ENCODE peak calls at places on chromosomes 3 and 15, in nine cellular contexts. O is ovary; C is brain microvascular endothelial cell; D is GM06990; K is CD8-positive, alpha-beta T cell; Z is cardiac fibroblast; G is foreskin fibroblast; X is right atrium auricular region; Q is left ventricle myocardium inferior. Y is an unnamed sample.

GRCh38 chr15:88018865-88019626 is 237.5 kb downstream of the NTRK3 start:
- DNase-seq in O (no peak), C (no peak), D (no peak), K (no peak), Z (peak), G (no peak), X (no peak), Q (no peak), Y (no peak)

GRCh38 chr15:60757831-60758570 is 279.1 kb upstream of the ICE2 start:
- DNase-seq in O (no peak), C (no peak), D (no peak), K (no peak), Z (peak), G (no peak), X (no peak), Q (no peak), Y (no peak)

GRCh38 chr15:84697353-84697990 is 18.5 kb downstream of the SEC11A start:
- DNase-seq in O (no peak), C (no peak), D (no peak), K (no peak), Z (no peak), G (no peak), X (no peak), Q (no peak), Y (no peak)

GRCh38 chr3:158845748-158846350 is 44.0 kb downstream of the MFSD1 start:
- DNase-seq in O (peak), C (no peak), D (no peak), K (no peak), Z (peak), G (peak), X (no peak), Q (no peak), Y (no peak)

GRCh38 chr3:133167340-133168024 is 129.3 kb downstream of the TMEM108 start:
- DNase-seq in O (no peak), C (no peak), D (no peak), K (no peak), Z (no peak), G (no peak), X (no peak), Q (no peak), Y (no peak)

GRCh38 chr15:33089878-33090757 is 104.4 kb downstream of the FMN1 start:
- DNase-seq in O (no peak), C (peak), D (no peak), K (no peak), Z (peak), G (peak), X (no peak), Q (no peak), Y (no peak)

GRCh38 chr3:89353465-89353864 is 246.0 kb downstream of the EPHA3 start:
- DNase-seq in O (no peak), C (no peak), D (no peak), K (no peak), Z (no peak), G (peak), X (no peak), Q (no peak), Y (no peak)

GRCh38 chr15:70247281-70247680 is 149.6 kb upstream of the TLE3 start:
- DNase-seq in O (peak), C (no peak), D (no peak), K (no peak), Z (no peak), G (no peak), X (no peak), Q (no peak), Y (no peak)

GRCh38 chr15:72312605-72313447 is 7.1 kb downstream of the CELF6 start:
- DNase-seq in O (peak), C (peak), D (peak), K (peak), Z (peak), G (peak), X (peak), Q (peak), Y (peak)

GRCh38 chr3:139534992-139535879 is 4.3 kb downstream of the RBP1 start:
- DNase-seq in O (peak), C (peak), D (no peak), K (no peak), Z (peak), G (peak), X (peak), Q (peak), Y (no peak)

GRCh38 chr15:25545017-25545416 is 106.2 kb upstream of the UBE3A start:
- DNase-seq in O (no peak), C (no peak), D (no peak), K (no peak), Z (no peak), G (no peak), X (no peak), Q (no peak), Y (no peak)

GRCh38 chr15:99592135-99592845 is 26.5 kb downstream of the MEF2A start:
- DNase-seq in O (no peak), C (peak), D (no peak), K (no peak), Z (peak), G (peak), X (no peak), Q (no peak), Y (no peak)

GRCh38 chr3:102224171-102224570 is 210.6 kb upstream of the ZPLD1 start:
- DNase-seq in O (no peak), C (peak), D (peak), K (no peak), Z (peak), G (peak), X (no peak), Q (no peak), Y (no peak)

GRCh38 chr15:95556866-95557225 is 773.7 kb upstream of the NR2F2 start:
- DNase-seq in O (no peak), C (peak), D (no peak), K (no peak), Z (peak), G (peak), X (no peak), Q (no peak), Y (no peak)

GRCh38 chr3:33386631-33387030 is 53.6 kb downstream of the UBP1 start:
- DNase-seq in O (no peak), C (no peak), D (no peak), K (no peak), Z (no peak), G (no peak), X (no peak), Q (no peak), Y (no peak)

GRCh38 chr15:90675464-90675863 is 41.7 kb upstream of the BLM start:
- DNase-seq in O (no peak), C (no peak), D (no peak), K (no peak), Z (no peak), G (no peak), X (no peak), Q (no peak), Y (no peak)

GRCh38 chr15:72169921-72170611 is 27.5 kb downstream of the GRAMD2A start:
- DNase-seq in O (no peak), C (no peak), D (no peak), K (no peak), Z (no peak), G (no peak), X (no peak), Q (no peak), Y (no peak)

GRCh38 chr3:71117572-71118247 is 465.8 kb downstream of the FOXP1 start:
- DNase-seq in O (no peak), C (no peak), D (no peak), K (no peak), Z (peak), G (peak), X (no peak), Q (no peak), Y (no peak)

GRCh38 chr3:30777426-30777825 is 117.0 kb downstream of the GADL1 start:
- DNase-seq in O (no peak), C (no peak), D (no peak), K (no peak), Z (no peak), G (no peak), X (no peak), Q (no peak), Y (no peak)

GRCh38 chr15:94924971-94925593 is 693.7 kb downstream of the MCTP2 start:
- DNase-seq in O (peak), C (no peak), D (no peak), K (no peak), Z (peak), G (no peak), X (peak), Q (no peak), Y (no peak)

GRCh38 chr3:46095307-46095706 is 68.0 kb upstream of the XCR1 start:
- DNase-seq in O (no peak), C (no peak), D (peak), K (no peak), Z (no peak), G (no peak), X (no peak), Q (no peak), Y (peak)

GRCh38 chr3:116302087-116302747 is 143.1 kb downstream of the LSAMP start:
- DNase-seq in O (no peak), C (no peak), D (no peak), K (no peak), Z (peak), G (peak), X (no peak), Q (no peak), Y (no peak)

GRCh38 chr3:120475722-120476385 is 25.1 kb upstream of the FSTL1 start:
- DNase-seq in O (no peak), C (no peak), D (no peak), K (no peak), Z (peak), G (peak), X (no peak), Q (no peak), Y (no peak)

GRCh38 chr3:192957441-192957951 is 39.8 kb upstream of the MB21D2 start:
- DNase-seq in O (peak), C (peak), D (no peak), K (no peak), Z (peak), G (peak), X (peak), Q (peak), Y (no peak)

GRCh38 chr3:109927161-109927560 is 589.8 kb upstream of the DPPA4 start:
- DNase-seq in O (no peak), C (peak), D (no peak), K (no peak), Z (peak), G (peak), X (no peak), Q (no peak), Y (no peak)

GRCh38 chr15:62672268-62672667 is 370.3 kb upstream of the TPM1 start:
- DNase-seq in O (no peak), C (peak), D (no peak), K (no peak), Z (peak), G (peak), X (no peak), Q (no peak), Y (no peak)

GRCh38 chr3:66372681-66373350 is 128.0 kb downstream of the LRIG1 start:
- DNase-seq in O (no peak), C (no peak), D (no peak), K (peak), Z (peak), G (peak), X (no peak), Q (peak), Y (no peak)

GRCh38 chr3:58672880-58673279 is 6.3 kb upstream of the FAM3D start:
- DNase-seq in O (no peak), C (no peak), D (no peak), K (no peak), Z (no peak), G (no peak), X (no peak), Q (no peak), Y (no peak)

GRCh38 chr3:50167069-50167781 is 12.1 kb downstream of the SEMA3F start:
- DNase-seq in O (no peak), C (no peak), D (no peak), K (no peak), Z (no peak), G (no peak), X (no peak), Q (no peak), Y (no peak)

GRCh38 chr3:171453175-171453868 is 6.9 kb downstream of the TNIK start:
- DNase-seq in O (no peak), C (no peak), D (no peak), K (no peak), Z (no peak), G (peak), X (no peak), Q (no peak), Y (no peak)

GRCh38 chr15:94182883-94183282 is 48.5 kb upstream of the MCTP2 start:
- DNase-seq in O (no peak), C (no peak), D (no peak), K (no peak), Z (no peak), G (no peak), X (no peak), Q (no peak), Y (no peak)

GRCh38 chr3:73508330-73508954 is 116.3 kb downstream of the PDZRN3 start:
- DNase-seq in O (peak), C (peak), D (no peak), K (no peak), Z (peak), G (peak), X (peak), Q (no peak), Y (no peak)

GRCh38 chr15:81113861-81114261 is 20.2 kb upstream of the CFAP161 start:
- DNase-seq in O (no peak), C (peak), D (no peak), K (no peak), Z (peak), G (no peak), X (no peak), Q (no peak), Y (no peak)

GRCh38 chr3:41088882-41089281 is 110.4 kb upstream of the CTNNB1 start:
- DNase-seq in O (no peak), C (peak), D (no peak), K (no peak), Z (no peak), G (no peak), X (no peak), Q (no peak), Y (no peak)

GRCh38 chr3:27681249-27681748 is 40.8 kb downstream of the EOMES start:
- DNase-seq in O (no peak), C (peak), D (peak), K (no peak), Z (peak), G (peak), X (no peak), Q (no peak), Y (peak)

GRCh38 chr3:58164199-58164879 is 46.4 kb downstream of the DNASE1L3 start:
- DNase-seq in O (peak), C (no peak), D (no peak), K (no peak), Z (no peak), G (peak), X (no peak), Q (peak), Y (no peak)

GRCh38 chr3:17290894-17291293 is 406.1 kb downstream of the PLCL2 start:
- DNase-seq in O (no peak), C (no peak), D (no peak), K (no peak), Z (peak), G (peak), X (no peak), Q (no peak), Y (no peak)

GRCh38 chr15:62625421-62626033 is 417.0 kb upstream of the TPM1 start:
- DNase-seq in O (peak), C (no peak), D (no peak), K (no peak), Z (no peak), G (peak), X (no peak), Q (no peak), Y (no peak)

GRCh38 chr3:165446555-165446954 is 250.4 kb upstream of the SLITRK3 start:
- DNase-seq in O (no peak), C (no peak), D (no peak), K (no peak), Z (no peak), G (no peak), X (no peak), Q (no peak), Y (no peak)
- H3K4me3 ChIP-seq in O (no peak), C (no peak), D (no peak), K (no peak), Z (no peak), G (no peak), X (no peak), Q (no peak), Y (no peak)

GRCh38 chr3:79521221-79521848 is 246.5 kb downstream of the ROBO1 start:
- DNase-seq in O (no peak), C (peak), D (no peak), K (no peak), Z (peak), G (peak), X (no peak), Q (no peak), Y (no peak)

GRCh38 chr3:79515072-79515471 is 252.7 kb downstream of the ROBO1 start:
- DNase-seq in O (no peak), C (no peak), D (no peak), K (no peak), Z (peak), G (no peak), X (no peak), Q (no peak), Y (no peak)

GRCh38 chr3:79516795-79517194 is 251.0 kb downstream of the ROBO1 start:
- DNase-seq in O (no peak), C (peak), D (no peak), K (no peak), Z (peak), G (no peak), X (no peak), Q (no peak), Y (no peak)

GRCh38 chr3:79517766-79518413 is 249.9 kb downstream of the ROBO1 start:
- DNase-seq in O (no peak), C (peak), D (no peak), K (no peak), Z (peak), G (peak), X (no peak), Q (no peak), Y (no peak)
- TF ChIP-seq CTCF in O (no peak), C (peak), D (peak), K (no peak), Z (peak), G (peak), X (peak), Q (peak), Y (peak)

GRCh38 chr15:100879046-100879445 is 585 bp upstream of the ALDH1A3 start:
- DNase-seq in O (no peak), C (no peak), D (no peak), K (no peak), Z (no peak), G (no peak), X (no peak), Q (no peak), Y (no peak)

GRCh38 chr15:100879461-100880138 is at the start of gene ALDH1A3:
- DNase-seq in O (peak), C (no peak), D (peak), K (no peak), Z (peak), G (peak), X (no peak), Q (peak), Y (no peak)

GRCh38 chr15:100878130-100878529 is 1.5 kb upstream of the ALDH1A3 start:
- DNase-seq in O (no peak), C (no peak), D (no peak), K (no peak), Z (no peak), G (no peak), X (no peak), Q (no peak), Y (no peak)

GRCh38 chr15:100877551-100877950 is 2.1 kb upstream of the ALDH1A3 start:
- DNase-seq in O (no peak), C (no peak), D (no peak), K (no peak), Z (no peak), G (no peak), X (no peak), Q (no peak), Y (no peak)

DNA sequence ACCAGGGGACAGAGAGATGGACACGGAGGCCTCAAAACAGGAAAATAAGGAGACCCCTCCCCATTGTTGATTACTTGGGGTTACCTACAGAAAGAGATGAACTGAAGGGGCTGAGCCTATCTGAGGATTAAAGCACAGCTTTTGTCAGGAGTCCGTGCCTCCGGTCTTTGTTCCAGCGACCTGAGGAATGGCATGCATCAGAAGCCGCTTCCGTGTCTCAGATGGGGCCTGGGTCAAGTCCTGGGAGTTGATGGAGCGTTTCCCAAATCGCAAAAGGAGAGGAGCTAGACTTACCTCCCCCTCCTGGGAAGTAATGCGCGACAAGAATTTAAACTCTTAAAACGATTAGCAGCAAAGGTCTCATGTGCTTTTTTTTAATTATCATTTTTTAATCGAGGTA is 1.0 kb upstream of the ALDH1A3 start:
- DNase-seq in O (no peak), C (no peak), D (no peak), K (no peak), Z (no peak), G (no peak), X (no peak), Q (no peak), Y (no peak)
- H3K4me3 ChIP-seq in O (peak), C (peak), D (no peak), K (no peak), Z (no peak), G (no peak), X (peak), Q (peak), Y (no peak)

DNA sequence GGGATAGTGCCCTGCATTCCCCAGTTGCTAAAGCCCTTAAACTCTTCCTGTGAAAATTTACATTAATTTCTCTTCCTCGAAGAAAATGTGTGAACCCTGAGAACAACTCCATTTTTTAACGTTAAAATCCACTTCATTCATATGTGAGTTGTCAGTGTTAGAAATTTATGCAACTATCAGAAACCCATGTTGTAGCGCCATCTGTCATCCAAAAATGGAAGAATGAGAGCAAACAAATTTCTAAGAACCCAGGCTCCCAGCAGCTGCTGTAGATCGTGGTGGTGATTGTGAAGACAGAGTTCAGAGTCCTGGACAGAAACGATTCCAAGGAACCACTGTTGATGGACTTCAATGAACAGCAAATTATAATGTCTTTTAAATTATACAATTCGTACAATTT is 179.7 kb upstream of the NDN start:
- DNase-seq in O (no peak), C (no peak), D (no peak), K (no peak), Z (no peak), G (no peak), X (no peak), Q (no peak), Y (no peak)
- TF ChIP-seq CTCF in O (no peak), C (no peak), D (no peak), K (no peak), Z (no peak), G (no peak), X (peak), Q (peak), Y (no peak)

GRCh38 chr15:27172821-27173220 is 201.8 kb downstream of the GABRG3 start:
- DNase-seq in O (no peak), C (no peak), D (no peak), K (no peak), Z (no peak), G (no peak), X (no peak), Q (no peak), Y (no peak)
- H3K4me3 ChIP-seq in O (no peak), C (no peak), D (no peak), K (no peak), Z (no peak), G (no peak), X (no peak), Q (no peak), Y (no peak)

GRCh38 chr3:14902719-14903118 is 44.7 kb upstream of the NR2C2 start:
- DNase-seq in O (peak), C (no peak), D (no peak), K (no peak), Z (no peak), G (no peak), X (peak), Q (peak), Y (no peak)

GRCh38 chr3:14906355-14906960 is 40.9 kb upstream of the NR2C2 start:
- DNase-seq in O (no peak), C (no peak), D (no peak), K (no peak), Z (no peak), G (no peak), X (no peak), Q (no peak), Y (no peak)

GRCh38 chr3:14907043-14907966 is 40.1 kb upstream of the NR2C2 start:
- DNase-seq in O (no peak), C (no peak), D (no peak), K (no peak), Z (no peak), G (no peak), X (no peak), Q (peak), Y (no peak)

GRCh38 chr3:14900881-14901873 is 46.2 kb upstream of the NR2C2 start:
- DNase-seq in O (no peak), C (no peak), D (no peak), K (no peak), Z (no peak), G (no peak), X (no peak), Q (no peak), Y (no peak)

GRCh38 chr3:14905055-14905657 is 42.2 kb upstream of the NR2C2 start:
- DNase-seq in O (no peak), C (no peak), D (no peak), K (no peak), Z (no peak), G (no peak), X (no peak), Q (no peak), Y (no peak)
- TF ChIP-seq CTCF in O (no peak), C (no peak), D (no peak), K (no peak), Z (no peak), G (no peak), X (no peak), Q (no peak), Y (no peak)

DNA sequence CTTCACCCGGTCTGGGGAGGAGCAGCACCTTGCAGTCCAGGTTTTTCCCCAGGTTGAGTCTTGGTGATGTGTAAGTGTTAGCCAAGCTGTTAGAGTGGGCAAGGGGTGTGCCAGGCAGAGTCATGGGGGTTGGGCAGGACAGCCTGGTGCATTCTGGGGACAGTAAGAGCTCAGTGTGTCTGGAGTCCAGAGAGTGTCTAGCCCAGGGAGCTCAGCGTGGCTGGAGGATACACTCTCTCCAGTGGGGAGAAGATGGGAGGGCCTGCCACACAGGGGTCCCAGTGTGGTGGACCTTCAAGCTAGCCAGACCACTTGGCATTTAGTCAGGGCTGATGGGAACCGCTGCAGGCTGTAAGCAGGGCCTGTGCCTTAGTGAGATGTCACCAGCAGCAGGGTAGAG is 87.3 kb downstream of the AAGAB start:
- DNase-seq in O (no peak), C (no peak), D (no peak), K (no peak), Z (no peak), G (no peak), X (no peak), Q (no peak), Y (no peak)
- H3K4me3 ChIP-seq in O (no peak), C (no peak), D (no peak), K (no peak), Z (no peak), G (no peak), X (no peak), Q (no peak), Y (no peak)

Y was measured in GM12864.